ENCODE peak calls at places on chromosomes 11 and 22, in five cellular contexts. O is right lobe of liver, W is Peyer's patch, P is AG09309, E is body of pancreas. M is an unnamed sample.

GRCh38 chr11:69431893-69432738 is 49.3 kb upstream of the LINC01488 start:
- DNase-seq in O (peak), W (no peak), P (no peak), E (no peak), M (no peak)

GRCh38 chr22:27726726-27727449 is 74.7 kb downstream of the MN1 start:
- DNase-seq in O (no peak), W (no peak), P (peak), E (no peak), M (peak)

GRCh38 chr11:14894657-14895598 is 2.9 kb upstream of the CYP2R1 start:
- DNase-seq in O (peak), W (no peak), P (peak), E (peak), M (peak)

GRCh38 chr11:115672999-115673411 is 168.8 kb upstream of the CADM1 start:
- DNase-seq in O (no peak), W (no peak), P (peak), E (no peak), M (peak)

GRCh38 chr11:46698597-46698996 is 1.8 kb downstream of the ARHGAP1 start:
- DNase-seq in O (no peak), W (no peak), P (no peak), E (no peak), M (no peak)

GRCh38 chr22:41216984-41217383 is 11.9 kb downstream of the L3MBTL2 start:
- DNase-seq in O (no peak), W (no peak), P (no peak), E (no peak), M (no peak)

GRCh38 chr22:27775698-27776409 is 25.7 kb downstream of the MN1 start:
- DNase-seq in O (no peak), W (no peak), P (no peak), E (no peak), M (no peak)

GRCh38 chr11:35304393-35304790 is 115.0 kb downstream of the SLC1A2 start:
- DNase-seq in O (no peak), W (no peak), P (peak), E (no peak), M (peak)

GRCh38 chr11:47527186-47527585 is 25.7 kb downstream of the CELF1 start:
- DNase-seq in O (no peak), W (no peak), P (no peak), E (no peak), M (no peak)

GRCh38 chr11:75325713-75326438 is 25.6 kb downstream of the ARRB1 start:
- DNase-seq in O (no peak), W (no peak), P (peak), E (peak), M (peak)

GRCh38 chr11:70118642-70119041 is 40.5 kb downstream of the ANO1 start:
- DNase-seq in O (no peak), W (no peak), P (no peak), E (no peak), M (no peak)

GRCh38 chr11:128098840-128099239 is 488.5 kb downstream of the ETS1 start:
- DNase-seq in O (no peak), W (no peak), P (no peak), E (no peak), M (no peak)

GRCh38 chr11:19714387-19715363 is 2.0 kb downstream of the NAV2 start:
- DNase-seq in O (no peak), W (no peak), P (no peak), E (peak), M (peak)

GRCh38 chr22:32615874-32616564 is 141.4 kb downstream of the FBXO7 start:
- DNase-seq in O (no peak), W (no peak), P (no peak), E (no peak), M (no peak)

GRCh38 chr22:44648821-44649566 is 53.0 kb upstream of the PRR5 start:
- DNase-seq in O (peak), W (no peak), P (peak), E (no peak), M (peak)

GRCh38 chr11:121767433-121767832 is 314.7 kb upstream of the SORL1-AS1 start:
- DNase-seq in O (no peak), W (no peak), P (no peak), E (no peak), M (no peak)

GRCh38 chr11:79371724-79372123 is 69.1 kb downstream of the TENM4 start:
- DNase-seq in O (no peak), W (no peak), P (no peak), E (no peak), M (no peak)

GRCh38 chr11:12803086-12803826 is 129.0 kb downstream of the TEAD1 start:
- DNase-seq in O (no peak), W (no peak), P (no peak), E (no peak), M (no peak)

GRCh38 chr11:47587733-47588326 is 1.4 kb downstream of the FAM180B start:
- DNase-seq in O (peak), W (no peak), P (no peak), E (no peak), M (no peak)

GRCh38 chr11:126362879-126363655 is 7.6 kb downstream of the ST3GAL4 start:
- DNase-seq in O (peak), W (no peak), P (no peak), E (no peak), M (no peak)

GRCh38 chr11:20840341-20840740 is 171.0 kb downstream of the NELL1 start:
- DNase-seq in O (no peak), W (no peak), P (no peak), E (peak), M (no peak)

GRCh38 chr22:47213571-47214230 is 451.3 kb downstream of the TBC1D22A start:
- DNase-seq in O (no peak), W (peak), P (no peak), E (peak), M (peak)

GRCh38 chr11:71485466-71485865 is 32.5 kb downstream of the NADSYN1 start:
- DNase-seq in O (no peak), W (no peak), P (no peak), E (no peak), M (no peak)

GRCh38 chr11:9755561-9755960 is 91.7 kb downstream of the SWAP70 start:
- DNase-seq in O (no peak), W (no peak), P (no peak), E (no peak), M (peak)

GRCh38 chr11:110896358-110896757 is 184.1 kb upstream of the ARHGAP20 start:
- DNase-seq in O (no peak), W (no peak), P (peak), E (no peak), M (peak)

GRCh38 chr11:2975594-2975993 is 16.5 kb downstream of the NAP1L4 start:
- DNase-seq in O (no peak), W (no peak), P (no peak), E (peak), M (peak)

GRCh38 chr22:32318361-32318760 is 39.3 kb upstream of the RFPL3 start:
- DNase-seq in O (no peak), W (peak), P (no peak), E (no peak), M (no peak)

GRCh38 chr11:13183094-13183825 is 94.3 kb upstream of the BMAL1 start:
- DNase-seq in O (no peak), W (no peak), P (peak), E (no peak), M (peak)

GRCh38 chr22:41285441-41285819 is 557 bp downstream of the RANGAP1 start:
- DNase-seq in O (peak), W (peak), P (no peak), E (peak), M (peak)

GRCh38 chr11:115217726-115218311 is 286.4 kb downstream of the CADM1 start:
- DNase-seq in O (no peak), W (no peak), P (no peak), E (no peak), M (no peak)

GRCh38 chr11:12070446-12071267 is 39.7 kb upstream of the MICAL2 start:
- DNase-seq in O (no peak), W (no peak), P (no peak), E (no peak), M (no peak)

GRCh38 chr11:128494418-128495332 is 92.7 kb downstream of the ETS1 start:
- DNase-seq in O (no peak), W (no peak), P (no peak), E (no peak), M (no peak)

GRCh38 chr11:76661306-76661751 is 9.2 kb downstream of the LRRC32 start:
- DNase-seq in O (no peak), W (no peak), P (no peak), E (no peak), M (no peak)

GRCh38 chr22:49007013-49007653 is 820.5 kb downstream of the BRD1 start:
- DNase-seq in O (no peak), W (no peak), P (no peak), E (no peak), M (no peak)

GRCh38 chr22:36608987-36609386 is 80.0 kb upstream of the EIF3D start:
- DNase-seq in O (no peak), W (no peak), P (no peak), E (no peak), M (no peak)

GRCh38 chr22:36546932-36547331 is 18.0 kb upstream of the EIF3D start:
- DNase-seq in O (peak), W (no peak), P (peak), E (no peak), M (peak)

DNA sequence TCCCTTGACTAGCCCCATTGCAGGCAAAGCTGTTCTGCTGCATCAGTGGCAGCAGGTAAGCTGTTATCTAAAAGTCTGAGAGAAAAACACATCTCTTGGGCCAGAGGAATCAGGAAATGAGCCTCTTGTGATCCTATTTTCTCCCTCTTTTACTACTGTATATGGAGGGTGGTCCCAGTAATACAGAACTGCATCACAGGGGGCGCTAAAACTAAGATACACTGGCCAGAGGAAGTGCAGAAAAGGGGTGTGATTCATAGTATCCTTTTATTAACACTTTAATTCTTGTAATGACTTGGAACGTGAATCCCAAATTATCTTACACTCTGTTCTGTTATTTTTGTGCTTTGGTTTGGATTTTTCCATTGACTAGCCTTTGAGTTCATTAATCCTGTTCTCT is 8.8 kb upstream of the MED17 start:
- DNase-seq in O (no peak), W (no peak), P (no peak), E (no peak), M (no peak)
- TF ChIP-seq CTCF in O (no peak), W (no peak), P (peak), E (no peak), M (peak)

DNA sequence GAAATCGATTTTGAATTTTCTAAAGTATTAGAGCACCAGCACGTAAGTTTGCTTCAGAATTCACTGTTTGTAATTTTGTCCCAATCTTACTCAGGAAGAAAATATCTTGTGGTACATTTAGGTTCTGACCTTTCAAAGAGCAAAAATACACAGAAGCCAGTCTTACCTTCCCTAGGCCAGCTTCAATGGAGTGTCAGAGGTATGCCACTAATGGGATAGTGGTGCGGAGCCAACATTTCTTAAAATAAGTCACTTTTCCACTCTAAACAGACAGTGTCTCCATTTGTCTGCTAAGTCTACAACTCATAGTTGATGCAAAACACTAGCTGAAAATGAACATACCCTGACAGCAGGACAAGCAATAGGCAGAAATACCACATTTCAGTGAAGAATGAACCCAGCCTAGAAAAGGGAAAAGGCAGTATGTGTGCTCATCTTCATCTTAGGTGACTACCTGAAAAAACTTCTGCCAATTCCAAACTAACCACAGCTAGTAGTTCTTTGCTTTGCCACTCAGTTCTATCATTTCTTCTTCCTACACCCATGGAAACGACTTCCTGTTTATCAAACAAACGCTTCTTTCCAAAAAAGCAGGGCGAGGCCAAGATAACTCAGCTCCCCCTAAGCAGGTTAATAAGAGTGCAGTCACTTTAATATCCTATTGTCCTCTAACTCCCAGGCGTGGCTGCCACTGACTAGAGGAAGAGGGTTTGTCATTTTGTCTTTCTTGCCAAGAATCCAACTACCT is 94.0 kb upstream of the APOA1 start:
- DNase-seq in O (no peak), W (peak), P (no peak), E (no peak), M (peak)
- H3K4me3 ChIP-seq in O (no peak), W (no peak), P (no peak), E (no peak), M (no peak)

DNA sequence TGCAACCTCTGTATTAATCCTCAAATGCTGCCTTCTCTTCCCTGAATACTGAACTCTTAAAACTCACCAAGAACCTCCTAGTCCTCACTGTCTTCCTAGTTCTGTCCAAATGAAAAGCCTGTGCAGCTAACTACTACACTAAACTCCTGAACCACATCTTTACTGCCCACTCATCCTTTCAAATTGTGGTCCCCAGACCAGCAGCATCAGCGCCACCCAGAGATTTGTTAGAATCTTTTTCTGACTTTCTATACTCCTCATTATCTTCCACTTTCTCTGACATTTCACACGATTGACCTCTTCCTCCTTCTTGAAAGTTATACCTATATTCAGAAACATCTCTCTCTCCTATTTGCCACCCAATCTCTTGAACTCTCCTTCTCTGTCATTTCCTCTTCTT is 461.3 kb downstream of the DLG2 start:
- DNase-seq in O (no peak), W (no peak), P (no peak), E (no peak), M (no peak)
- TF ChIP-seq CTCF in O (no peak), W (no peak), P (no peak), E (no peak), M (no peak)

DNA sequence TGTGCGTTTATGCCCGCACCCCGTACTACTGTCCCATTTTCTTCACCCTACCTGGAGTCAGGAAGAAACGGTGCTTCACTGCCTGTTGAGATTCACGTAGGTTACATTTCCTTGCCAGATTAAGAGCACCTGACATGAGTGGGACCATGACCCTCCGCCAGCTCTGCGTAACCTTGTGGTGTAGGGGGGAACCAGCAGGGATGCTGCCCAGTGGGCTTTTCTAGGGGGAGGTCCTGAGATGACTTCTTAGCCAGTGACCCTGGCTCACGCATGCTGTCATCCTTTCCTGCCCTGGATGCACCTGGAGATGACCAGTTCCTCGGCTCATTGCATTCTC is 967 bp upstream of the ARVCF start:
- DNase-seq in O (peak), W (no peak), P (no peak), E (no peak), M (no peak)
- H3K4me3 ChIP-seq in O (no peak), W (no peak), P (no peak), E (no peak), M (no peak)

DNA sequence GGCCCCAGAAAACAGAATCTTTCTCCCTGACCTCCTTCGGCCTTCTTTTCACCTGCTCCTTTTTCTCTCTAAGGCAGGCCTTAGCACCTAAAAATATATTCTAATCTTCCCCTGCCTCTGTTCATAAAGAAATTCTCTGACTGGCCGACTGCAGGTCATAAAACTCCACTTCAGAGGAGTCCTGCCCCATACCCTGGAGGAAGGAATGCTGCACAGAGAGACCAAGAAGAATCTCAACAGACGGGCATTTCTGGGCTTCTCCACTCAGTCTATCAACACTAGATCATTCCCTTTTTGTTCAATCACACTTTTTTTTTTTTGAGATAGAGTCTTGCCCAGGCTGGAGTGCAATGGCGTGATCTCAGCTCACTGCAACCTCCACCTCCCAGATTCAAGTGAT is 19.7 kb upstream of the PGA3 start:
- DNase-seq in O (no peak), W (no peak), P (no peak), E (no peak), M (no peak)
- TF ChIP-seq CTCF in O (no peak), W (no peak), P (peak), E (no peak), M (peak)

GRCh38 chr11:73461335-73461840 is 85.2 kb downstream of the RELT start:
- DNase-seq in O (no peak), W (no peak), P (no peak), E (no peak), M (peak)
- H3K4me3 ChIP-seq in O (no peak), W (no peak), P (no peak), E (no peak), M (no peak)

GRCh38 chr22:50459016-50459415 is 15.8 kb downstream of the SBF1 start:
- DNase-seq in O (no peak), W (no peak), P (no peak), E (no peak), M (no peak)

GRCh38 chr22:50455201-50455600 is 19.6 kb downstream of the SBF1 start:
- DNase-seq in O (no peak), W (no peak), P (no peak), E (no peak), M (no peak)

GRCh38 chr22:50456026-50456425 is 18.8 kb downstream of the SBF1 start:
- DNase-seq in O (no peak), W (no peak), P (no peak), E (no peak), M (no peak)

GRCh38 chr22:50454556-50455075 is 20.2 kb downstream of the SBF1 start:
- DNase-seq in O (no peak), W (no peak), P (no peak), E (no peak), M (no peak)

GRCh38 chr22:50456466-50457234 is 18.2 kb downstream of the SBF1 start:
- DNase-seq in O (no peak), W (no peak), P (no peak), E (no peak), M (no peak)
- TF ChIP-seq CTCF in O (no peak), W (peak), P (no peak), E (no peak), M (peak)

DNA sequence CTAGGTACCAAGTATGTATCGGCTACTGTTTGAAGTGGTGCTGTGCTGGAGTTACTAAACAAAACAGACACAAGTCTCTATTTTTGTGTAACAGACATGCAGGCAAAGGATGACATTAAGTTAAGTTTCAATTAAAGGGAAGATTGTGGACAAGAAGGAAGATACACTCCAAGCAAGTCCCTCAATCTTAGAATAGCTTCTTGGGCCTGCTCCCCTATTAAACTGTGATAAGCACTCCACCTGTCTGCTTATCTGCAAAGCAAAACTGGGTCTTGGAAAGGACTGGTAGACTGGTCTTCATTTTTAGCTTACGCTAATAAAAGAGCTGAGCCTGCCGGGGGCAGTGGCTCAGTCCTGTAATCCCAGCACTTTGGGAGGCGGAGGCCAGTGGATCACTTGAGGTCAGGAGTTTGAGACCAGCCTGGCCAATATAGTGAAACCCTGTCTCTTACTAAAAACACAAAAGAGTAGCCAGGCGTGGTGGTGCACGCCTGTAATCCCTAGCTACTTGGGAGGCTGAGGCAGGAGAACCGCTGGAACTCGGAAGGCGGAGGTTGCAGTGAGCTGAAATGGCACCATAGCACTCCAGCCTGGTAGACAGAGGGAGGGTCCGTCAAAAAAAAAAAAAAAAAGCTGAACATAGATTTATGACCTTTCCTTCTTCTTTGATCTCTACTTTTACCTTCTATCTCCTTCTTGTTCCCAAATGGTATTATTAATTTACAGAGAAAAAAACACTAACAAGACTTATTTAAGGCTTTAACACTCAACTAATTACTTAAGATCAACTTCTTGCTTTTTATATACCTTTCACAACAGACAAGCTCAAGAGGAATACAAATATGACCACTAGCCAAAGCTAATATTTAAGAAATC is 4.1 kb downstream of the DDX17 start:
- DNase-seq in O (no peak), W (no peak), P (no peak), E (no peak), M (no peak)
- H3K4me3 ChIP-seq in O (no peak), W (no peak), P (no peak), E (no peak), M (no peak)

GRCh38 chr11:95387319-95387718 is 156.3 kb upstream of the SESN3 start:
- DNase-seq in O (no peak), W (no peak), P (no peak), E (no peak), M (no peak)

GRCh38 chr11:95389427-95389826 is 158.4 kb upstream of the SESN3 start:
- DNase-seq in O (no peak), W (no peak), P (no peak), E (no peak), M (no peak)

GRCh38 chr11:95388086-95388485 is 157.1 kb upstream of the SESN3 start:
- DNase-seq in O (no peak), W (no peak), P (no peak), E (no peak), M (no peak)

GRCh38 chr11:95398437-95399112 is 167.6 kb upstream of the SESN3 start:
- DNase-seq in O (no peak), W (no peak), P (no peak), E (no peak), M (no peak)

GRCh38 chr11:95392644-95393043 is 161.6 kb upstream of the SESN3 start:
- DNase-seq in O (no peak), W (no peak), P (no peak), E (no peak), M (no peak)
- TF ChIP-seq CTCF in O (no peak), W (no peak), P (no peak), E (no peak), M (no peak)